ENCODE peak calls at places on chromosomes 5 and 9, in eight cellular contexts. M, C, E, F, Q, Z, J and W are unnamed samples. For H3K4me1, the result is how much of the 10 kb centered on the place peaks cover.

GRCh38 chr5:157165668-157166067 is 396 bp downstream of the GARIN3 start:
- DNase-seq in Q (no peak), J (no peak), Z (no peak), C (no peak), M (no peak), E (peak), F (no peak), W (no peak)

GRCh38 chr5:113223831-113224604 is 210.8 kb downstream of the TSSK1B start:
- DNase-seq in Q (no peak), J (no peak), E (no peak), M (no peak), C (no peak), F (no peak), Z (no peak), W (no peak)

GRCh38 chr9:93261281-93261680 is 77.3 kb downstream of the WNK2 start:
- DNase-seq in E (no peak), M (peak), C (no peak), J (peak), Z (no peak), Q (no peak), F (no peak), W (no peak)

GRCh38 chr5:1016036-1016435 is 7.4 kb downstream of the NKD2 start:
- DNase-seq in C (no peak), F (no peak), E (peak), M (no peak), Z (no peak), J (no peak), Q (no peak), W (no peak)

GRCh38 chr5:38831117-38831516 is 14.7 kb upstream of the OSMR start:
- DNase-seq in E (no peak), F (no peak), C (no peak), Z (no peak), Q (no peak), M (no peak), J (no peak), W (no peak)

GRCh38 chr9:121599186-121599871 is 52.1 kb upstream of the DAB2IP start:
- DNase-seq in Q (peak), C (no peak), M (peak), E (peak), Z (no peak), F (no peak), J (no peak), W (no peak)

GRCh38 chr5:64883912-64884311 is 115.2 kb downstream of the CWC27 start:
- DNase-seq in C (no peak), E (no peak), F (no peak), M (no peak), J (no peak), Q (no peak), Z (no peak), W (no peak)

GRCh38 chr5:177472460-177473441 is 683 bp downstream of the DBN1 start:
- DNase-seq in C (no peak), M (peak), F (peak), E (no peak), J (peak), Z (no peak), Q (no peak), W (peak)

GRCh38 chr9:137783521-137783920 is 94.1 kb upstream of the CACNA1B start:
- DNase-seq in J (no peak), E (peak), C (no peak), M (peak), Z (no peak), F (no peak), Q (no peak), W (no peak)

GRCh38 chr9:127810378-127811187 is 7.9 kb downstream of the FPGS start:
- DNase-seq in J (no peak), F (no peak), C (no peak), Z (no peak), Q (no peak), M (no peak), E (no peak), W (no peak)

GRCh38 chr9:106846847-106847246 is 16.1 kb upstream of the ZNF462 start:
- DNase-seq in Q (peak), F (no peak), Z (peak), M (no peak), J (no peak), C (no peak), E (no peak), W (no peak)

GRCh38 chr5:43063731-43064171 is 23.6 kb upstream of the ANXA2R start:
- DNase-seq in Z (peak), J (no peak), M (no peak), E (peak), F (no peak), Q (peak), C (no peak), W (no peak)

GRCh38 chr9:6450641-6451375 is 37.8 kb downstream of the UHRF2 start:
- DNase-seq in Z (no peak), Q (no peak), C (no peak), E (no peak), M (no peak), J (no peak), F (no peak), W (no peak)

GRCh38 chr9:91536211-91536691 is 112.6 kb upstream of the NFIL3 start:
- DNase-seq in J (no peak), F (no peak), E (no peak), Z (peak), C (no peak), M (no peak), Q (no peak), W (no peak)

GRCh38 chr5:54457094-54457531 is 1.6 kb downstream of the HSPB3 start:
- DNase-seq in F (no peak), Q (peak), E (no peak), J (no peak), M (no peak), C (no peak), Z (peak), W (no peak)

GRCh38 chr5:92841604-92842155 is 739.3 kb downstream of the NR2F1-AS1 start:
- DNase-seq in Z (no peak), Q (no peak), E (no peak), F (no peak), J (no peak), M (no peak), C (no peak), W (no peak)

GRCh38 chr5:56852228-56853000 is 37.1 kb downstream of the MAP3K1 start:
- DNase-seq in J (no peak), M (no peak), F (no peak), C (peak), E (no peak), Z (peak), Q (peak), W (no peak)

GRCh38 chr9:2411459-2412215 is 209.9 kb upstream of the VLDLR start:
- DNase-seq in C (no peak), Z (no peak), F (no peak), M (no peak), Q (peak), E (no peak), J (no peak), W (no peak)

GRCh38 chr5:758698-759053 is 25.9 kb downstream of the ZDHHC11B start:
- DNase-seq in E (peak), Z (no peak), M (peak), Q (no peak), F (no peak), C (no peak), J (no peak), W (no peak)

GRCh38 chr5:112581811-112582320 is 155.8 kb upstream of the APC start:
- DNase-seq in Z (no peak), Q (no peak), F (no peak), C (no peak), M (no peak), J (no peak), E (no peak), W (no peak)

GRCh38 chr5:95892784-95893354 is 68.8 kb downstream of the ELL2 start:
- DNase-seq in J (no peak), Q (peak), M (no peak), F (no peak), E (no peak), Z (peak), C (peak), W (no peak)

GRCh38 chr9:107000218-107000617 is 137.3 kb downstream of the ZNF462 start:
- DNase-seq in C (no peak), Z (no peak), J (no peak), E (no peak), M (no peak), F (no peak), Q (no peak), W (no peak)

GRCh38 chr9:61673247-61673646 is 483.4 kb downstream of the SPATA31A7 start:
- DNase-seq in F (no peak), J (peak), Z (no peak), M (peak), E (no peak), C (no peak), Q (no peak), W (no peak)

GRCh38 chr5:155867531-155868088 is 459.4 kb upstream of the SGCD start:
- DNase-seq in Q (no peak), M (no peak), C (no peak), J (no peak), F (no peak), E (no peak), Z (no peak), W (no peak)

GRCh38 chr9:14097215-14097614 is 216.7 kb downstream of the NFIB start:
- DNase-seq in Z (peak), J (no peak), C (no peak), F (no peak), E (no peak), Q (peak), M (no peak), W (no peak)

GRCh38 chr5:143541943-143542797 is 138.7 kb upstream of the NR3C1 start:
- DNase-seq in M (no peak), E (no peak), F (no peak), Z (no peak), C (no peak), Q (no peak), J (no peak), W (no peak)

GRCh38 chr9:123131258-123131657 is 97.8 kb downstream of the GPR21 start:
- DNase-seq in Q (peak), J (no peak), M (no peak), F (no peak), C (no peak), Z (peak), E (no peak), W (no peak)

GRCh38 chr5:23269981-23270380 is 237.4 kb upstream of the PRDM9 start:
- DNase-seq in M (no peak), F (no peak), C (no peak), Z (peak), Q (no peak), J (no peak), E (no peak), W (no peak)

GRCh38 chr9:125258160-125258559 is 3.5 kb upstream of the GAPVD1 start:
- DNase-seq in F (no peak), E (no peak), J (no peak), C (no peak), Z (no peak), Q (no peak), M (no peak), W (no peak)

GRCh38 chr9:125258832-125259534 is 2.6 kb upstream of the GAPVD1 start:
- DNase-seq in F (no peak), M (no peak), Z (no peak), J (no peak), E (no peak), C (no peak), Q (no peak), W (no peak)

GRCh38 chr9:125255781-125256391 is 5.7 kb upstream of the GAPVD1 start:
- DNase-seq in J (no peak), C (no peak), E (no peak), Q (peak), Z (peak), F (no peak), M (no peak), W (no peak)

DNA sequence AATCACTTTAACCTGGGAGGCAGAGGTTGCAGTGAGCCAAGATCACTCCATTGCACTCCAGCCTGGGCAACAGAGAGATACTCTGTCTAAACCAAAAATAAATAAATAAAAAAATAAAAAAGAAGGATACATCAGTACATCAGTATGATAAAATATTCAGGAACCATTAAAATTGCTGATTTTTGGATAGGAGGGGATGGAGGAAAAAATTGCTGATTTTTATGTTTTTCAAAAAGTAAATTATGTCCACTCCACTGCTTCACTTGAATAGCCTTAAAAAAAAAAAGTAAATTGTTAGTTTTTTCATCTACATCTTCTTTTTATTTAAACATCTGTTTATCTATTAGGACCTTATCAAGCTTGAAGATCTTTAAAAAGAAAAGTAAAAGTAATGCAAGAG is 7.4 kb upstream of the GAPVD1 start:
- DNase-seq in Q (no peak), Z (no peak), J (no peak), C (no peak), M (no peak), E (no peak), F (no peak), W (no peak)
- H3K27ac ChIP-seq in Q (no peak), Z (no peak), J (no peak), C (no peak), M (no peak), E (no peak), F (no peak), W (no peak)

DNA sequence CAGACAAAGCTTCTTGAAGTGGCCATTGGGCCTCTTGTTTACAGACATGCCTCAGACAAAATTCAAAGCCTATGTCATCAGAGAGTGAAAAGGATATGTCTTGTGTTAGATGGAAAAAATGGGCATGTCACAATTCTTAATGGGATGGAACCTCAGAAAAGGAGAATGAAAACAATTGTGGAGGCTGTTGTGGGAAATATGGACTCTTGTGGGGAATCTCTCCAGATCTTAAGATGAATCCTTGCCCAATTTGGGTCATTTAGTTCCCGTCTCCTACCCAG is 19.5 kb downstream of the SLC22A5 start:
- DNase-seq in Q (no peak), C (no peak), E (no peak), Z (no peak), J (no peak), F (no peak), M (no peak), W (no peak)
- H3K4me1 ChIP-seq in Q (under half), C (under half), E (under half), Z (under half), J (under half), F (under half), M (under half), W (under half)

GRCh38 chr9:36867672-36868471 is 166.2 kb downstream of the PAX5 start:
- DNase-seq in E (no peak), J (no peak), C (no peak), F (no peak), Q (no peak), M (peak), Z (no peak), W (no peak)
- H3K27ac ChIP-seq in E (no peak), J (no peak), C (no peak), F (no peak), Q (no peak), M (no peak), Z (no peak), W (no peak)

GRCh38 chr9:124290053-124290581 is 32.4 kb downstream of the NEK6 start:
- DNase-seq in C (no peak), Z (no peak), M (no peak), Q (no peak), J (no peak), F (no peak), E (no peak), W (no peak)

GRCh38 chr9:124293712-124294504 is 36.2 kb downstream of the NEK6 start:
- DNase-seq in F (no peak), Q (no peak), E (no peak), J (no peak), Z (no peak), C (no peak), M (no peak), W (no peak)

GRCh38 chr9:124290743-124291554 is 33.2 kb downstream of the NEK6 start:
- DNase-seq in Q (no peak), F (no peak), E (no peak), J (no peak), C (no peak), M (no peak), Z (no peak), W (no peak)

GRCh38 chr9:124292696-124293593 is 35.2 kb downstream of the NEK6 start:
- DNase-seq in M (no peak), E (no peak), Z (no peak), Q (no peak), F (no peak), J (no peak), C (no peak), W (no peak)

DNA sequence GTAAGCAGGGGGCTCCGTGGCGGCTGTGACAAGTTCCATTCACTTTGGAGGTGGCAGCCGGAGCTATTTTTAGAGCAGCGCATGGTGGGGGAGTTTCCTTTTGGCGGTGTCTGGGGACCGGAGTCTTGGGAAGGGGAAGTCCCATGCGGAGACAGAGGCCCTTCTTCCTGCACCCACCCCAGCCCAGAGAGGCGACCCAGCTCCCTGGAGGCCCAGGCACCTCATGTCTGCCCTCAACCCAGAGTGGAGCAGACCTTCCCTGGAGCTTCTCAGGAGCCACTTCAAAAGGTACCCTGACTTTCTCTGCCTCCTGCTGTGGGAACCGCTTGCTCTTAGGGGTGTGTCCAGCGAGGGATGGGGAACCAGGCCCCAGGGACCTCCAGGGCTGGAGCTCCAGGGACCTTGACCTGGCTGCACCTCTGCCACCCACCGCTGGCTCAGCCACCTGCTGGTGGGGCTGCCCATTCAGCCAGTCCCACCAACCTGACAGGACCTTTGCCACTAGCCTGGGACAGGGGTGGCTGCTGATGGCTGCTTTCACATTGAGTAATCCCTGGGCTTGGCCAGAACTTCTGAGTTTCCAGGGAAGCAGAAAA is 34.1 kb downstream of the NEK6 start:
- DNase-seq in Z (no peak), F (no peak), C (no peak), Q (no peak), M (no peak), E (no peak), J (no peak), W (peak)
- H3K4me1 ChIP-seq in Z (half or more), F (under half), C (under half), Q (under half), M (half or more), E (under half), J (under half), W (under half)

DNA sequence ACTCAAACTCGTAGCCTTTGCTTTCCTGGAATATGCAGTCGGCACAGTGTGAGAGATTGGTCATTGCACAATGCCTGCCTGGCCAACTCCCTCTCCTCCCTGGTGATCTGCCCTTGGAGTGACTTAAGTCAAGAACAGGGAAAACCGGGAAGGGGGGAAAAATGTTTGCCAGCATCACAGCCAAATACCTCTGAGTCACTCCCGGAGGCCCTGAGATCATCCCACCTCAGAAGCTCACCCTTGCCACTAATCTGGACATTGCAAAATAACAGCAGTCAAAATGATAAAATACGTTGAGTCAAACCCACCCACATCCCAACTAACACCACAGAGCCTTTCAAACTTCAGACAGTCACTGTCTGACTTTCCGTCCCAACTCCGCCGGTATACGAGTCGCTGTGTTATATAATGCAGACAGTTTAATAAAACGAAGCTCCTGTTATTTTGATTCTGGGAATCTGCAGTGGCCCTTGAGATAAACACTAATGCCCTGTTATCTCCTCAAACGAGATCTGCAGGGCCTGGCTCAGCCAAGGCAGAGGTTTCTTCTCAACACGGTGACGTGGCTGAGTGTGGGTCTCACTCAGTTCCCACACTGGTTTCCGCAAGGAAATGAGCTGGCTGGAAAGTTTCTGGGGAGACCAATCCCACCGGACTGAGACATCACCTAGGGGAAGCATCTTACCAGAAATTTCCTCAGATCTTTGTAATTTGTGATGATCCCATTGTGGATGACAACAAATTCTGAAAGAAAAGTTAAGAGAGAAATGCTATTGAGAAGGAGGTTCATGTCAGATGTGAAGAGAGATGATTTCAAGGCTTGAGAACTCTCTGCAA is 22.1 kb downstream of the GFPT2 start:
- DNase-seq in M (no peak), Z (peak), Q (peak), F (no peak), J (no peak), E (peak), C (no peak), W (no peak)
- H3K27ac ChIP-seq in M (peak), Z (peak), Q (peak), F (no peak), J (no peak), E (no peak), C (no peak), W (no peak)

GRCh38 chr5:107502711-107503110 is 168.0 kb downstream of the EFNA5 start:
- DNase-seq in Q (no peak), C (no peak), M (no peak), Z (no peak), J (no peak), F (no peak), E (no peak), W (no peak)

GRCh38 chr5:107500840-107501239 is 169.9 kb downstream of the EFNA5 start:
- DNase-seq in Z (no peak), C (no peak), E (no peak), Q (no peak), J (no peak), M (no peak), F (no peak), W (no peak)

GRCh38 chr5:107504424-107504823 is 166.3 kb downstream of the EFNA5 start:
- DNase-seq in F (no peak), M (no peak), C (no peak), Z (no peak), Q (no peak), E (no peak), J (no peak), W (no peak)

GRCh38 chr5:107499237-107499636 is 171.5 kb downstream of the EFNA5 start:
- DNase-seq in Q (no peak), C (no peak), Z (no peak), F (no peak), J (no peak), M (no peak), E (no peak), W (no peak)

DNA sequence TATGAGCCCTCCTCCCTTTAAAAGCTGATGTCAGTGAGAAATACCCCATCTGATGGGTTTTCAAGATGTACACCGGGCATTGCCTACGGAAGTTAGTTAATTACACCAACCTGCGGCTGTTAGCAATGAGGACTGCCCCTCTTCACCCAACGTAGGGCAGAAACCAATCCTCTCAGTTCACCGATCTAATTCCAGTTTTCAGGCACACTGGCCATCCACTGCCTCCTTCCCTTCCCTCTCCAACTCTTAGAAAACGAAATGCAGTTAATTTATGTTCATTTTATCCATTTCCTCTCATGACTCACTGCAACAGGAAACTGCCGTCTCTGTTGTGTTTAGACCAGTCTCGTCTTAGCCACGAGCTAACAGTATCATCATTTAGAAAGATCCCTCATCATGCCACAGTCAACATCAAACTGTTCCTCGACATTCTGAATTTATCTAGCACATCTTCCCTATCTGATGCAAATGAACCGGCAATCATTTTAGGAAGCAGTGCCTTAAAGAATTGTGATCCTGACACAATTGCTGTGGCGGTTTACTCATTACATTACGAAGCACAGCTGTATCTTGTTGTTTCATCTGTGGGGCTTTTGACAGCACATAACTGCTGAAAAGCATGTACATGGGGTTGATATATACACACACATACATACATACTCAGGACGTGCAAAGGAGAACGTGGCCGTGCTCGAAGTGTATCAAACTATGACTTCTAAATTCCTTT is 168.6 kb downstream of the EFNA5 start:
- DNase-seq in Z (peak), C (no peak), M (no peak), Q (peak), E (no peak), F (no peak), J (no peak), W (no peak)
- H3K4me1 ChIP-seq in Z (under half), C (under half), M (under half), Q (under half), E (under half), F (under half), J (under half), W (under half)